ENCODE peak calls at places on chromosomes 12 and 14, in five cellular contexts. X is hepatocyte, Q is stomach, R is neural progenitor cell, J is heart left ventricle. D is an unnamed sample.

GRCh38 chr12:62957233-62957953 is 22.4 kb upstream of the PPM1H start:
- DNase-seq in R (no peak), X (no peak), Q (no peak), J (no peak), D (no peak)

GRCh38 chr12:95766356-95767019 is 24.1 kb downstream of the NTN4 start:
- DNase-seq in J (no peak), Q (no peak), X (no peak), R (no peak), D (no peak)

GRCh38 chr12:18576104-18576622 is 161.6 kb downstream of the PLCZ1 start:
- DNase-seq in R (no peak), Q (no peak), J (no peak), X (no peak), D (no peak)

GRCh38 chr14:34222867-34223266 is 239.2 kb downstream of the SPTSSA start:
- DNase-seq in X (no peak), J (no peak), R (no peak), Q (no peak), D (no peak)

GRCh38 chr14:74735113-74735512 is 22.2 kb downstream of the FCF1 start:
- DNase-seq in Q (no peak), X (no peak), J (no peak), R (no peak), D (no peak)

GRCh38 chr12:87813476-87814234 is 215.5 kb downstream of the C12orf50 start:
- DNase-seq in J (no peak), Q (no peak), X (no peak), R (no peak), D (no peak)

GRCh38 chr14:78164226-78164853 is 5.8 kb upstream of the NRXN3 start:
- DNase-seq in J (no peak), Q (peak), R (peak), X (peak), D (no peak)

GRCh38 chr12:54858562-54858961 is 4.2 kb downstream of the MUCL1 start:
- DNase-seq in R (no peak), J (no peak), X (no peak), Q (no peak), D (no peak)

GRCh38 chr12:30863839-30864238 is 62.7 kb upstream of the TSPAN11 start:
- DNase-seq in X (no peak), Q (no peak), R (no peak), J (no peak), D (no peak)

GRCh38 chr12:54167500-54167896 is 21.3 kb downstream of the SMUG1 start:
- DNase-seq in X (no peak), Q (no peak), J (no peak), R (no peak), D (no peak)

GRCh38 chr12:13024151-13024946 is 19.8 kb upstream of the FAM234B start:
- DNase-seq in X (peak), J (peak), R (peak), Q (peak), D (no peak)

GRCh38 chr14:100077441-100077840 is 12.2 kb downstream of the EVL start:
- DNase-seq in J (no peak), Q (no peak), X (no peak), R (no peak), D (no peak)

GRCh38 chr12:42145552-42146215 is 1.0 kb upstream of the GXYLT1 start:
- DNase-seq in R (peak), Q (no peak), J (no peak), X (peak), D (no peak)

GRCh38 chr12:57803317-57803893 is 15.1 kb downstream of the AVIL start:
- DNase-seq in J (peak), R (peak), Q (peak), X (peak), D (no peak)

GRCh38 chr12:5561057-5561456 is 129.1 kb downstream of the NTF3 start:
- DNase-seq in Q (no peak), R (no peak), J (no peak), X (no peak), D (no peak)

GRCh38 chr12:44154128-44154527 is 318.2 kb downstream of the TMEM117 start:
- DNase-seq in X (no peak), R (no peak), J (no peak), Q (no peak), D (no peak)

GRCh38 chr12:57093412-57094193 is 4.7 kb downstream of the NAB2 start:
- DNase-seq in R (peak), X (peak), Q (peak), J (peak), D (peak)

GRCh38 chr14:101480022-101480746 is 81.1 kb upstream of the DIO3 start:
- DNase-seq in X (no peak), Q (peak), J (peak), R (no peak), D (no peak)

GRCh38 chr14:60064491-60065072 is 27.1 kb upstream of the PCNX4 start:
- DNase-seq in R (peak), X (peak), J (no peak), Q (no peak), D (no peak)

GRCh38 chr14:54803926-54804719 is 98.5 kb downstream of the GCH1 start:
- DNase-seq in Q (no peak), J (no peak), R (no peak), X (no peak), D (peak)

GRCh38 chr12:119020377-119021360 is 39.3 kb downstream of the SRRM4 start:
- DNase-seq in X (peak), R (peak), J (peak), Q (peak), D (no peak)

GRCh38 chr12:9099552-9100190 is 16.0 kb downstream of the A2M start:
- DNase-seq in J (no peak), Q (no peak), R (no peak), X (no peak), D (no peak)

GRCh38 chr12:47949441-47950341 is 13.7 kb upstream of the TMEM106C start:
- DNase-seq in R (peak), J (peak), Q (peak), X (peak), D (no peak)

DNA sequence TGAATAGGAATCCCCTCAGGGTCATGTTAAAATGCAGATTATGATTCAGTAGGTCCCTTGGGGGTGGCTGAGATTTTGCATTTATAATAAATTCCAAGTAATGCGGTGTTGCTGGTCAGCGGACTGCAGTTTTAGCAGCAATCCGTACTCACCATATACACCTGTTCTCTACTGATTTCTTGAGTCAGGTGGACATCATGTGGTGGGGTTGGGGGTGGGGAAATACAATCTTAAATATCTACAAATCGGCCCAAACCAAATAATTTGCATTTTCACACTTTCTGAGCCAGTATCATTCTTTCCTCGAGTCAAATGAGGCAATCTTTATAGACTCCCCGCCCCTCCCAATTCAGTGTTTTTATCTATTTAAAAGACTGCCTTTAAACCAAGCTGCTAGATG is 938 bp downstream of the SPATA7 start:
- DNase-seq in X (no peak), J (no peak), R (no peak), Q (no peak), D (no peak)
- H3K27ac ChIP-seq in X (peak), J (no peak), R (no peak), Q (no peak), D (no peak)

GRCh38 chr12:124774462-124775167 is 89.0 kb downstream of the SCARB1 start:
- DNase-seq in Q (no peak), J (no peak), X (no peak), R (no peak), D (peak)
- TF ChIP-seq CTCF in Q (no peak), J (no peak), X (no peak), R (no peak), D (no peak)

GRCh38 chr12:53070901-53071492 is 8.2 kb downstream of the SPRYD3 start:
- DNase-seq in Q (no peak), J (no peak), X (peak), R (no peak), D (no peak)
- H3K27ac ChIP-seq in Q (peak), J (peak), X (peak), R (no peak), D (peak)

GRCh38 chr12:26692417-26692816 is 140.6 kb downstream of the ITPR2 start:
- DNase-seq in X (no peak), R (no peak), Q (no peak), J (no peak), D (no peak)
- TF ChIP-seq CTCF in X (no peak), R (no peak), Q (no peak), J (no peak), D (no peak)

GRCh38 chr12:124854637-124855184 is 9.0 kb downstream of the SCARB1 start:
- DNase-seq in Q (no peak), X (no peak), R (no peak), J (no peak), D (no peak)

GRCh38 chr12:124856842-124857178 is 6.9 kb downstream of the SCARB1 start:
- DNase-seq in J (no peak), X (no peak), Q (no peak), R (no peak), D (no peak)

GRCh38 chr12:124856132-124856841 is 7.4 kb downstream of the SCARB1 start:
- DNase-seq in R (no peak), X (no peak), J (no peak), Q (no peak), D (no peak)

GRCh38 chr12:124853781-124854636 is 9.7 kb downstream of the SCARB1 start:
- DNase-seq in R (no peak), J (no peak), X (no peak), Q (no peak), D (no peak)

GRCh38 chr12:124855275-124855957 is 8.2 kb downstream of the SCARB1 start:
- DNase-seq in R (no peak), Q (no peak), X (no peak), J (no peak), D (no peak)
- H3K27ac ChIP-seq in R (no peak), Q (no peak), X (no peak), J (no peak), D (no peak)